ENCODE peak calls at places on chromosomes 6 and 20, in seven cellular contexts. One of them, this sample, is unnamed.

GRCh38 chr6:20691185-20691584 is 156.9 kb downstream of the CDKAL1 start:
- DNase-seq in CD8-positive, alpha-beta T cell: no peak
- DNase-seq in dermis blood vessel endothelial cell: no peak
- DNase-seq in central memory CD4-positive, alpha-beta T cell: no peak
- DNase-seq in nephron progenitor cell: no peak
- DNase-seq in AG20443: no peak
- DNase-seq in foreskin melanocyte: no peak
- DNase-seq in this sample: no peak

GRCh38 chr20:757509-757908 is 10.8 kb downstream of the SLC52A3 start:
- DNase-seq in central memory CD4-positive, alpha-beta T cell: no peak
- DNase-seq in CD8-positive, alpha-beta T cell: no peak
- DNase-seq in foreskin melanocyte: no peak
- DNase-seq in AG20443: no peak
- DNase-seq in nephron progenitor cell: no peak
- DNase-seq in dermis blood vessel endothelial cell: no peak
- DNase-seq in this sample: no peak

GRCh38 chr20:20303742-20304141 is 64.2 kb upstream of the INSM1 start:
- DNase-seq in central memory CD4-positive, alpha-beta T cell: no peak
- DNase-seq in AG20443: no peak
- DNase-seq in CD8-positive, alpha-beta T cell: no peak
- DNase-seq in foreskin melanocyte: no peak
- DNase-seq in dermis blood vessel endothelial cell: no peak
- DNase-seq in nephron progenitor cell: no peak
- DNase-seq in this sample: no peak

GRCh38 chr6:84653027-84653551 is 111.3 kb downstream of the TBX18 start:
- DNase-seq in AG20443: no peak
- DNase-seq in central memory CD4-positive, alpha-beta T cell: no peak
- DNase-seq in nephron progenitor cell: no peak
- DNase-seq in foreskin melanocyte: no peak
- DNase-seq in CD8-positive, alpha-beta T cell: no peak
- DNase-seq in dermis blood vessel endothelial cell: no peak
- DNase-seq in this sample: no peak

GRCh38 chr6:106551155-106551554 is 78.1 kb downstream of the RTN4IP1 start:
- DNase-seq in dermis blood vessel endothelial cell: no peak
- DNase-seq in CD8-positive, alpha-beta T cell: no peak
- DNase-seq in nephron progenitor cell: no peak
- DNase-seq in foreskin melanocyte: no peak
- DNase-seq in central memory CD4-positive, alpha-beta T cell: no peak
- DNase-seq in AG20443: no peak
- DNase-seq in this sample: no peak

GRCh38 chr6:25025919-25026301 is 90.2 kb upstream of the RIPOR2 start:
- DNase-seq in foreskin melanocyte: no peak
- DNase-seq in CD8-positive, alpha-beta T cell: no peak
- DNase-seq in AG20443: no peak
- DNase-seq in nephron progenitor cell: no peak
- DNase-seq in central memory CD4-positive, alpha-beta T cell: no peak
- DNase-seq in dermis blood vessel endothelial cell: no peak
- DNase-seq in this sample: no peak

GRCh38 chr6:125183391-125183790 is 29.8 kb downstream of the TPD52L1 start:
- DNase-seq in CD8-positive, alpha-beta T cell: no peak
- DNase-seq in central memory CD4-positive, alpha-beta T cell: no peak
- DNase-seq in foreskin melanocyte: no peak
- DNase-seq in AG20443: no peak
- DNase-seq in nephron progenitor cell: no peak
- DNase-seq in dermis blood vessel endothelial cell: no peak
- DNase-seq in this sample: peak; percentile 37

GRCh38 chr20:58133020-58133419 is 95.4 kb downstream of the ANKRD60 start:
- DNase-seq in dermis blood vessel endothelial cell: no peak
- DNase-seq in central memory CD4-positive, alpha-beta T cell: no peak
- DNase-seq in nephron progenitor cell: no peak
- DNase-seq in AG20443: no peak
- DNase-seq in CD8-positive, alpha-beta T cell: no peak
- DNase-seq in foreskin melanocyte: no peak
- DNase-seq in this sample: no peak

GRCh38 chr6:17585766-17586502 is 14.2 kb upstream of the FAM8A1 start:
- DNase-seq in central memory CD4-positive, alpha-beta T cell: no peak
- DNase-seq in AG20443: no peak
- DNase-seq in nephron progenitor cell: no peak
- DNase-seq in CD8-positive, alpha-beta T cell: no peak
- DNase-seq in dermis blood vessel endothelial cell: peak; percentile 30
- DNase-seq in foreskin melanocyte: no peak
- DNase-seq in this sample: no peak

GRCh38 chr6:109374493-109374892 is 7.8 kb downstream of the CD164 start:
- DNase-seq in nephron progenitor cell: no peak
- DNase-seq in dermis blood vessel endothelial cell: no peak
- DNase-seq in foreskin melanocyte: no peak
- DNase-seq in central memory CD4-positive, alpha-beta T cell: no peak
- DNase-seq in CD8-positive, alpha-beta T cell: no peak
- DNase-seq in AG20443: no peak
- DNase-seq in this sample: no peak

GRCh38 chr20:16620961-16621360 is 47.7 kb upstream of the KIF16B start:
- DNase-seq in AG20443: no peak
- DNase-seq in foreskin melanocyte: no peak
- DNase-seq in CD8-positive, alpha-beta T cell: no peak
- DNase-seq in central memory CD4-positive, alpha-beta T cell: no peak
- DNase-seq in dermis blood vessel endothelial cell: no peak
- DNase-seq in nephron progenitor cell: no peak
- DNase-seq in this sample: no peak

This sample was measured in COLO829.